ENCODE peak calls at places on chromosomes 7 and 10, in five cellular contexts. X, A, P, J and K are unnamed samples.

GRCh38 chr7:108403597-108404217 is 52.5 kb downstream of the NRCAM start:
- DNase-seq in A (no peak), P (no peak), J (no peak), X (no peak), K (no peak)

GRCh38 chr10:129963076-129963830 is 821 bp downstream of the EBF3 start:
- DNase-seq in J (no peak), X (no peak), A (no peak), P (peak), K (no peak)

GRCh38 chr7:157439149-157439548 is 102.3 kb downstream of the DNAJB6 start:
- DNase-seq in A (no peak), J (no peak), X (no peak), P (no peak), K (no peak)

GRCh38 chr7:90425376-90425775 is 22.1 kb downstream of the CLDN12 start:
- DNase-seq in A (no peak), J (peak), P (no peak), X (no peak), K (no peak)

GRCh38 chr7:5443678-5444077 is 20.0 kb upstream of the TNRC18 start:
- DNase-seq in P (no peak), J (no peak), A (no peak), X (peak), K (no peak)

GRCh38 chr10:3468919-3469638 is 296.5 kb upstream of the PITRM1 start:
- DNase-seq in A (peak), X (no peak), P (no peak), J (no peak), K (peak)

GRCh38 chr7:27364344-27364758 is 121.7 kb downstream of the EVX1 start:
- DNase-seq in J (no peak), X (no peak), P (no peak), A (peak), K (no peak)

GRCh38 chr10:81414038-81414437 is 461.0 kb upstream of the NRG3 start:
- DNase-seq in P (no peak), J (no peak), A (no peak), X (peak), K (peak)

GRCh38 chr7:100200693-100201092 is 19.1 kb upstream of the PVRIG start:
- DNase-seq in J (no peak), A (no peak), P (no peak), X (no peak), K (no peak)

GRCh38 chr10:47042815-47043750 is 131.9 kb downstream of the PTPN20 start:
- DNase-seq in A (no peak), X (no peak), P (peak), J (no peak), K (no peak)

GRCh38 chr10:133455196-133455595 is 1.5 kb downstream of the SCART1 start:
- DNase-seq in A (peak), X (no peak), P (no peak), J (no peak), K (no peak)

GRCh38 chr7:121286742-121287699 is 41.8 kb upstream of the WNT16 start:
- DNase-seq in P (no peak), X (no peak), A (no peak), J (no peak), K (no peak)

GRCh38 chr7:20310963-20311742 is 19.5 kb upstream of the ITGB8 start:
- DNase-seq in A (no peak), J (peak), P (no peak), X (no peak), K (peak)

GRCh38 chr10:14456870-14457266 is 126.1 kb upstream of the FRMD4A start:
- DNase-seq in A (no peak), J (no peak), X (no peak), P (no peak), K (no peak)
- H3K27ac ChIP-seq in A (no peak), J (no peak), X (no peak), P (no peak), K (no peak)

GRCh38 chr10:119687192-119688032 is 36.2 kb downstream of the BAG3 start:
- DNase-seq in A (no peak), P (no peak), J (no peak), X (peak), K (no peak)
- H3K27ac ChIP-seq in A (no peak), P (peak), J (peak), X (peak), K (no peak)

GRCh38 chr10:99984635-99985034 is 25.1 kb downstream of the DNMBP start:
- DNase-seq in X (no peak), J (no peak), P (no peak), A (no peak), K (no peak)
- H3K27ac ChIP-seq in X (no peak), J (no peak), P (peak), A (no peak), K (no peak)

DNA sequence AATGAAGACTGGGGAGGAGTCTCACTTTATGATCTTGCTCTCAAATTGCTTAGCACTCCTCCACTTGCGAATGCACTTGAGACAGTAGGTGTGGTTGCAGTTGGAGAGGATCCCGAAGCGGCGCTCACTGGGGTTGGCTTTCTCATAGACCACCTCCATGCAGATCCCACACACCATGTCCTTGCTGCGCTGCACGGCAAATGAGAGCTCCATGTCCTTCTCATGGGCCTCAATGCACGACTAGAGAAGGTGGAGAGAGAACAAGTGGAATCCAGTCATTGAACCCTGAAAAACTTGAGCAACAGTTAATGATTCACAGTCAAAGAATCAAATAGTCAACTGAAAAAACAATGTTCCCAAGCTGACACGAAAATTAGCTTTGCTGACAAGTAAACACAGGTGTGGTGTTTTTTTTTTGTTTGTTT is 22.7 kb downstream of the MKRN1 start:
- DNase-seq in J (no peak), A (peak), P (no peak), X (no peak), K (no peak)
- H3K27ac ChIP-seq in J (no peak), A (no peak), P (no peak), X (no peak), K (no peak)